ENCODE peak calls at places on chromosomes 2 and 18, in six cellular contexts. One of them, this sample, is unnamed.

GRCh38 chr2:210169871-210170441 is 1.3 kb downstream of the KANSL1L start:
- DNase-seq in ovary: no peak
- DNase-seq in uterus: no peak
- DNase-seq in HCT116: no peak
- DNase-seq in tibial nerve: no peak
- DNase-seq in body of pancreas: no peak
- DNase-seq in this sample: no peak

GRCh38 chr2:72895759-72896281 is 8.6 kb downstream of the SPR start:
- DNase-seq in ovary: peak; percentile 63
- DNase-seq in uterus: no peak
- DNase-seq in HCT116: no peak
- DNase-seq in tibial nerve: no peak
- DNase-seq in body of pancreas: peak; percentile 48
- DNase-seq in this sample: peak; percentile 29

GRCh38 chr2:196413821-196414274 is 225.7 kb upstream of the CCDC150 start:
- DNase-seq in ovary: no peak
- DNase-seq in uterus: no peak
- DNase-seq in HCT116: no peak
- DNase-seq in tibial nerve: no peak
- DNase-seq in body of pancreas: no peak
- DNase-seq in this sample: no peak

GRCh38 chr2:203802277-203803045 is 65.1 kb upstream of the CTLA4 start:
- DNase-seq in ovary: no peak
- DNase-seq in uterus: no peak
- DNase-seq in HCT116: no peak
- DNase-seq in tibial nerve: no peak
- DNase-seq in body of pancreas: no peak
- DNase-seq in this sample: no peak

GRCh38 chr2:15169326-15170038 is 391.7 kb downstream of the NBAS start:
- DNase-seq in ovary: no peak
- DNase-seq in uterus: no peak
- DNase-seq in HCT116: peak; percentile 23
- DNase-seq in tibial nerve: no peak
- DNase-seq in body of pancreas: no peak
- DNase-seq in this sample: peak; percentile 65

GRCh38 chr18:69889009-69889408 is 58.7 kb downstream of the CD226 start:
- DNase-seq in ovary: no peak
- DNase-seq in uterus: no peak
- DNase-seq in HCT116: no peak
- DNase-seq in tibial nerve: no peak
- DNase-seq in body of pancreas: no peak
- DNase-seq in this sample: no peak

GRCh38 chr2:101516833-101517690 is 42.1 kb upstream of the RFX8 start:
- DNase-seq in ovary: no peak
- DNase-seq in uterus: no peak
- DNase-seq in HCT116: peak; percentile 41
- DNase-seq in tibial nerve: no peak
- DNase-seq in body of pancreas: no peak
- DNase-seq in this sample: no peak

GRCh38 chr2:224884188-224884587 is 158.1 kb downstream of the DOCK10 start:
- DNase-seq in ovary: no peak
- DNase-seq in uterus: no peak
- DNase-seq in HCT116: no peak
- DNase-seq in tibial nerve: peak; percentile 32
- DNase-seq in body of pancreas: no peak
- DNase-seq in this sample: no peak

GRCh38 chr2:160557903-160558302 is 64.3 kb upstream of the RBMS1 start:
- DNase-seq in ovary: no peak
- DNase-seq in uterus: no peak
- DNase-seq in HCT116: no peak
- DNase-seq in tibial nerve: no peak
- DNase-seq in body of pancreas: no peak
- DNase-seq in this sample: no peak

GRCh38 chr18:11327656-11328055 is 178.3 kb upstream of the PIEZO2 start:
- DNase-seq in ovary: no peak
- DNase-seq in uterus: no peak
- DNase-seq in HCT116: no peak
- DNase-seq in tibial nerve: no peak
- DNase-seq in body of pancreas: no peak
- DNase-seq in this sample: no peak

GRCh38 chr2:182814380-182814779 is 52.1 kb downstream of the FRZB start:
- DNase-seq in ovary: no peak
- DNase-seq in uterus: no peak
- DNase-seq in HCT116: no peak
- DNase-seq in tibial nerve: no peak
- DNase-seq in body of pancreas: no peak
- DNase-seq in this sample: no peak

GRCh38 chr2:63654959-63655358 is 66.2 kb downstream of the MDH1 start:
- DNase-seq in ovary: no peak
- DNase-seq in uterus: no peak
- DNase-seq in HCT116: no peak
- DNase-seq in tibial nerve: no peak
- DNase-seq in body of pancreas: no peak
- DNase-seq in this sample: no peak

GRCh38 chr18:76657428-76657827 is 162.4 kb upstream of the ZNF516 start:
- DNase-seq in ovary: no peak
- DNase-seq in uterus: peak; percentile 35
- DNase-seq in HCT116: no peak
- DNase-seq in tibial nerve: no peak
- DNase-seq in body of pancreas: no peak
- DNase-seq in this sample: no peak

GRCh38 chr2:128276878-128277675 is 41.6 kb downstream of the HS6ST1 start:
- DNase-seq in ovary: no peak
- DNase-seq in uterus: no peak
- DNase-seq in HCT116: no peak
- DNase-seq in tibial nerve: no peak
- DNase-seq in body of pancreas: no peak
- DNase-seq in this sample: no peak

GRCh38 chr2:123080331-123080730 is 944.8 kb upstream of the CNTNAP5 start:
- DNase-seq in ovary: no peak
- DNase-seq in uterus: no peak
- DNase-seq in HCT116: no peak
- DNase-seq in tibial nerve: no peak
- DNase-seq in body of pancreas: no peak
- DNase-seq in this sample: no peak

GRCh38 chr2:12120281-12121150 is 374.1 kb downstream of the LPIN1 start:
- DNase-seq in ovary: no peak
- DNase-seq in uterus: no peak
- DNase-seq in HCT116: no peak
- DNase-seq in tibial nerve: no peak
- DNase-seq in body of pancreas: no peak
- DNase-seq in this sample: no peak

GRCh38 chr2:235654115-235654514 is 160.3 kb downstream of the AGAP1 start:
- DNase-seq in ovary: no peak
- DNase-seq in uterus: no peak
- DNase-seq in HCT116: no peak
- DNase-seq in tibial nerve: no peak
- DNase-seq in body of pancreas: no peak
- DNase-seq in this sample: no peak

GRCh38 chr2:207978177-207978576 is 47.1 kb downstream of the PLEKHM3 start:
- DNase-seq in ovary: no peak
- DNase-seq in uterus: no peak
- DNase-seq in HCT116: no peak
- DNase-seq in tibial nerve: no peak
- DNase-seq in body of pancreas: no peak
- DNase-seq in this sample: no peak

GRCh38 chr2:72605836-72606442 is 219.9 kb downstream of the EXOC6B start:
- DNase-seq in ovary: no peak
- DNase-seq in uterus: no peak
- DNase-seq in HCT116: no peak
- DNase-seq in tibial nerve: peak; percentile 13
- DNase-seq in body of pancreas: no peak
- DNase-seq in this sample: no peak

GRCh38 chr2:118010470-118010869 is 3.4 kb downstream of the CCDC93 start:
- DNase-seq in ovary: no peak
- DNase-seq in uterus: no peak
- DNase-seq in HCT116: no peak
- DNase-seq in tibial nerve: no peak
- DNase-seq in body of pancreas: no peak
- DNase-seq in this sample: no peak

GRCh38 chr2:84970266-84970955 is 550 bp upstream of the KCMF1 start:
- DNase-seq in ovary: peak; percentile 78
- DNase-seq in uterus: peak; percentile 55
- DNase-seq in HCT116: no peak
- DNase-seq in tibial nerve: peak; percentile 40
- DNase-seq in body of pancreas: peak; percentile 70
- DNase-seq in this sample: peak; percentile 65

GRCh38 chr2:237691200-237691907 is 64.0 kb downstream of the LRRFIP1 start:
- DNase-seq in ovary: no peak
- DNase-seq in uterus: no peak
- DNase-seq in HCT116: no peak
- DNase-seq in tibial nerve: no peak
- DNase-seq in body of pancreas: no peak
- DNase-seq in this sample: no peak

GRCh38 chr2:160389875-160390274 is 103.7 kb downstream of the RBMS1 start:
- DNase-seq in ovary: no peak
- DNase-seq in uterus: no peak
- DNase-seq in HCT116: no peak
- DNase-seq in tibial nerve: no peak
- DNase-seq in body of pancreas: no peak
- DNase-seq in this sample: no peak

GRCh38 chr2:239302083-239302807 is 98.6 kb downstream of the HDAC4 start:
- DNase-seq in ovary: peak; percentile 73
- DNase-seq in uterus: peak; percentile 15
- DNase-seq in HCT116: no peak
- DNase-seq in tibial nerve: no peak
- DNase-seq in body of pancreas: peak; percentile 36
- DNase-seq in this sample: peak; percentile 71

GRCh38 chr2:36413218-36413617 is 57.6 kb downstream of the CRIM1 start:
- DNase-seq in ovary: no peak
- DNase-seq in uterus: no peak
- DNase-seq in HCT116: no peak
- DNase-seq in tibial nerve: no peak
- DNase-seq in body of pancreas: no peak
- DNase-seq in this sample: no peak

GRCh38 chr2:104404546-104404945 is 449.4 kb upstream of the POU3F3 start:
- DNase-seq in ovary: no peak
- DNase-seq in uterus: no peak
- DNase-seq in HCT116: no peak
- DNase-seq in tibial nerve: no peak
- DNase-seq in body of pancreas: no peak
- DNase-seq in this sample: no peak

DNA sequence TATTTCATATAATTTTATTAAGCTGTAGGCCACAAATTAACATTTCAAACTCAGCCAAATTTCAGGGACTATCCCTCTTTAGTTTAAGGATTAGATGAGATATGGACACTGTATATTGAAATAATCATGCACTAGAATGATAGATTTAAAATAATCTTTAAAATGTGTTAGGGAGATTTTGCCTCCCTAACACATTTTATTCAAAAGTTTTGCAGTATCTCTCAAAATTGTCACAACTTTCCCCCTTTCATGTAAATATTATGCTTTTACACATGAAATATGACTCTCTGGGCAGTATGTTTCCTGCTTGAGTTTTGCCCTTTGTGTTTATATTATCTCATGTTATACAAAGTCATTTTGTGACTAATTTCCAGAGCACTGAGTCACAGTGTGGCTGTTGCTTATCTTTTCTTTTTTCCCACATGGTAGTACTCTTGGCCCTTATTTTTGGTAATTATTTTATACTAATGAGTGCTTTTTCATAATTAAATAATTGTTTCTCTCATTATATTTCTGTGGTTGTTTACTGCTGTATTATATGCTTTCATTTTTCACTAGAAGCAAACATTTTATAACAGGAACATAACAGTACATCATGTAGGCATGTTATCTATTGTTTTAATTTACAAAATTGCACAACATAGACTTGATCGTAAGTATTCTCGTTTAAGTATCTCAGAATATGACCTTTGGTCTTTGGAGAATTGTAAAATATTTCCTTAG is 1.1 kb downstream of the TFPI start:
- DNase-seq in ovary: no peak
- DNase-seq in uterus: no peak
- DNase-seq in HCT116: no peak
- DNase-seq in tibial nerve: no peak
- DNase-seq in body of pancreas: no peak
- DNase-seq in this sample: no peak
- TF ChIP-seq POLR2A in ovary: no peak
- TF ChIP-seq POLR2A in uterus: no peak
- TF ChIP-seq POLR2A in HCT116: no peak
- TF ChIP-seq POLR2A in tibial nerve: no peak
- TF ChIP-seq POLR2A in body of pancreas: no peak
- TF ChIP-seq POLR2A in this sample: no peak

DNA sequence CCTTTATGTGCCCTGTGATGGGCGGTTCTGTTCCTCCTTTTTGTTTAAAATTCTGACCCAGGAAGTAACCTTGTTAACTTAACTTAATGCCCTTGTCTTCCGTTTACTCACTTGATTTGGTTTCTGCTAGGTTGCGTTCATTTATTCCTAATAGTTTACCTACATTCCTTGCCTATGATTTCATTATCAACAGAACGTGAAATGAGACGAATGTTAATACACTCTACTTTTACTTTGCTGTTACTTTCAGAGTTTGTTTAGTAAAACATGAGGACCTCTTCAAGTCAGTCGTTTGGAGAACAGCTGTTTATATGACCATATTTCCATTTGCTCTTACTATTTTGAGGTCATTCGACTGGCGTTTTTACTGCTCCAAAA is 666 bp downstream of the CEP192 start:
- DNase-seq in ovary: no peak
- DNase-seq in uterus: no peak
- DNase-seq in HCT116: no peak
- DNase-seq in tibial nerve: no peak
- DNase-seq in body of pancreas: no peak
- DNase-seq in this sample: no peak
- H3K27ac ChIP-seq in ovary: peak overlapping the region; percentile 38
- H3K27ac ChIP-seq in uterus: peak overlapping the region; percentile 80
- H3K27ac ChIP-seq in HCT116: peak overlapping the region; percentile 83
- H3K27ac ChIP-seq in tibial nerve: peak overlapping the region; percentile 77
- H3K27ac ChIP-seq in body of pancreas: peak overlapping the region; percentile 74
- H3K27ac ChIP-seq in this sample: peak overlapping the region; percentile 67

GRCh38 chr2:30147715-30148611 is 1.2 kb downstream of the YPEL5 start:
- DNase-seq in ovary: peak; percentile 88
- DNase-seq in uterus: peak; percentile 71
- DNase-seq in HCT116: no peak
- DNase-seq in tibial nerve: peak; percentile 75
- DNase-seq in body of pancreas: peak; percentile 78
- DNase-seq in this sample: peak; percentile 85
- TF ChIP-seq POLR2A in ovary: peak; percentile 75
- TF ChIP-seq POLR2A in uterus: peak; percentile 82
- TF ChIP-seq POLR2A in HCT116: no peak
- TF ChIP-seq POLR2A in tibial nerve: peak; percentile 90
- TF ChIP-seq POLR2A in body of pancreas: peak; percentile 15
- TF ChIP-seq POLR2A in this sample: no peak

GRCh38 chr2:189866296-189866695 is 82.0 kb downstream of the PMS1 start:
- DNase-seq in ovary: no peak
- DNase-seq in uterus: no peak
- DNase-seq in HCT116: no peak
- DNase-seq in tibial nerve: no peak
- DNase-seq in body of pancreas: no peak
- DNase-seq in this sample: no peak
- H3K27ac ChIP-seq in ovary: no peak overlapping the region
- H3K27ac ChIP-seq in uterus: no peak overlapping the region
- H3K27ac ChIP-seq in HCT116: no peak overlapping the region
- H3K27ac ChIP-seq in tibial nerve: no peak overlapping the region
- H3K27ac ChIP-seq in body of pancreas: no peak overlapping the region
- H3K27ac ChIP-seq in this sample: no peak overlapping the region

This sample was measured in testis.